ENCODE peak calls at places on chromosomes 3 and 15, in five cellular contexts. One of them, this sample, is unnamed.

GRCh38 chr3:17140670-17141505 is 256.1 kb downstream of the PLCL2 start:
- DNase-seq in RWPE2: no peak
- DNase-seq in upper lobe of left lung: no peak
- DNase-seq in GM23248: peak; percentile 58
- DNase-seq in vagina: no peak
- DNase-seq in this sample: no peak

GRCh38 chr3:149390772-149391212 is 13.3 kb upstream of the TM4SF1 start:
- DNase-seq in RWPE2: peak; percentile 66
- DNase-seq in upper lobe of left lung: no peak
- DNase-seq in GM23248: peak; percentile 65
- DNase-seq in vagina: no peak
- DNase-seq in this sample: no peak

GRCh38 chr3:127585163-127585812 is 5.2 kb downstream of the TPRA1 start:
- DNase-seq in RWPE2: no peak
- DNase-seq in upper lobe of left lung: no peak
- DNase-seq in GM23248: peak; percentile 62
- DNase-seq in vagina: no peak
- DNase-seq in this sample: no peak

GRCh38 chr3:101803152-101803782 is 24.3 kb downstream of the NXPE3 start:
- DNase-seq in RWPE2: no peak
- DNase-seq in upper lobe of left lung: peak; percentile 13
- DNase-seq in GM23248: peak; percentile 77
- DNase-seq in vagina: no peak
- DNase-seq in this sample: no peak

GRCh38 chr3:197001972-197002700 is 27.5 kb downstream of the MELTF start:
- DNase-seq in RWPE2: no peak
- DNase-seq in upper lobe of left lung: peak; percentile 89
- DNase-seq in GM23248: peak; percentile 62
- DNase-seq in vagina: no peak
- DNase-seq in this sample: no peak

GRCh38 chr3:4019509-4019908 is 220.3 kb downstream of the LRRN1 start:
- DNase-seq in RWPE2: no peak
- DNase-seq in upper lobe of left lung: no peak
- DNase-seq in GM23248: no peak
- DNase-seq in vagina: no peak
- DNase-seq in this sample: no peak

GRCh38 chr15:28025413-28025812 is 73.7 kb downstream of the OCA2 start:
- DNase-seq in RWPE2: no peak
- DNase-seq in upper lobe of left lung: no peak
- DNase-seq in GM23248: no peak
- DNase-seq in vagina: peak; percentile 58
- DNase-seq in this sample: no peak

GRCh38 chr3:94184781-94185180 is 121.9 kb downstream of the NSUN3 start:
- DNase-seq in RWPE2: no peak
- DNase-seq in upper lobe of left lung: no peak
- DNase-seq in GM23248: peak; percentile 13
- DNase-seq in vagina: no peak
- DNase-seq in this sample: no peak

GRCh38 chr3:39810647-39811161 is 1.3 kb downstream of the MYRIP start:
- DNase-seq in RWPE2: no peak
- DNase-seq in upper lobe of left lung: no peak
- DNase-seq in GM23248: no peak
- DNase-seq in vagina: no peak
- DNase-seq in this sample: no peak

GRCh38 chr15:42191610-42192346 is 16.3 kb downstream of the VPS39 start:
- DNase-seq in RWPE2: no peak
- DNase-seq in upper lobe of left lung: no peak
- DNase-seq in GM23248: no peak
- DNase-seq in vagina: no peak
- DNase-seq in this sample: no peak

GRCh38 chr3:183764854-183765731 is 60.3 kb downstream of the MAP6D1 start:
- DNase-seq in RWPE2: no peak
- DNase-seq in upper lobe of left lung: no peak
- DNase-seq in GM23248: peak; percentile 75
- DNase-seq in vagina: no peak
- DNase-seq in this sample: no peak

GRCh38 chr15:59885832-59886231 is 118.3 kb upstream of the FOXB1 start:
- DNase-seq in RWPE2: peak; percentile 95
- DNase-seq in upper lobe of left lung: no peak
- DNase-seq in GM23248: peak; percentile 19
- DNase-seq in vagina: no peak
- DNase-seq in this sample: no peak

GRCh38 chr3:124108446-124108845 is 116.5 kb upstream of the ROPN1 start:
- DNase-seq in RWPE2: no peak
- DNase-seq in upper lobe of left lung: no peak
- DNase-seq in GM23248: no peak
- DNase-seq in vagina: no peak
- DNase-seq in this sample: no peak

GRCh38 chr15:81386947-81387346 is 12.9 kb upstream of the TMC3 start:
- DNase-seq in RWPE2: no peak
- DNase-seq in upper lobe of left lung: no peak
- DNase-seq in GM23248: peak; percentile 45
- DNase-seq in vagina: no peak
- DNase-seq in this sample: no peak

GRCh38 chr15:100726426-100727190 is 124.2 kb downstream of the ASB7 start:
- DNase-seq in RWPE2: peak; percentile 70
- DNase-seq in upper lobe of left lung: no peak
- DNase-seq in GM23248: peak; percentile 44
- DNase-seq in vagina: peak; percentile 81
- DNase-seq in this sample: peak; percentile 70

GRCh38 chr15:77025471-77025901 is 30.6 kb downstream of the PSTPIP1 start:
- DNase-seq in RWPE2: peak; percentile 57
- DNase-seq in upper lobe of left lung: no peak
- DNase-seq in GM23248: no peak
- DNase-seq in vagina: no peak
- DNase-seq in this sample: peak; percentile 62

GRCh38 chr3:69250014-69250413 is 127.6 kb upstream of the LMOD3 start:
- DNase-seq in RWPE2: no peak
- DNase-seq in upper lobe of left lung: no peak
- DNase-seq in GM23248: peak; percentile 23
- DNase-seq in vagina: no peak
- DNase-seq in this sample: no peak

GRCh38 chr3:67710396-67710795 is 56.0 kb upstream of the SUCLG2 start:
- DNase-seq in RWPE2: no peak
- DNase-seq in upper lobe of left lung: no peak
- DNase-seq in GM23248: no peak
- DNase-seq in vagina: no peak
- DNase-seq in this sample: no peak

GRCh38 chr15:35491173-35491572 is 54.8 kb downstream of the DPH6 start:
- DNase-seq in RWPE2: no peak
- DNase-seq in upper lobe of left lung: no peak
- DNase-seq in GM23248: no peak
- DNase-seq in vagina: no peak
- DNase-seq in this sample: no peak

GRCh38 chr15:98609144-98609852 is 39.0 kb upstream of the IGF1R start:
- DNase-seq in RWPE2: peak; percentile 88
- DNase-seq in upper lobe of left lung: no peak
- DNase-seq in GM23248: peak; percentile 57
- DNase-seq in vagina: no peak
- DNase-seq in this sample: no peak

DNA sequence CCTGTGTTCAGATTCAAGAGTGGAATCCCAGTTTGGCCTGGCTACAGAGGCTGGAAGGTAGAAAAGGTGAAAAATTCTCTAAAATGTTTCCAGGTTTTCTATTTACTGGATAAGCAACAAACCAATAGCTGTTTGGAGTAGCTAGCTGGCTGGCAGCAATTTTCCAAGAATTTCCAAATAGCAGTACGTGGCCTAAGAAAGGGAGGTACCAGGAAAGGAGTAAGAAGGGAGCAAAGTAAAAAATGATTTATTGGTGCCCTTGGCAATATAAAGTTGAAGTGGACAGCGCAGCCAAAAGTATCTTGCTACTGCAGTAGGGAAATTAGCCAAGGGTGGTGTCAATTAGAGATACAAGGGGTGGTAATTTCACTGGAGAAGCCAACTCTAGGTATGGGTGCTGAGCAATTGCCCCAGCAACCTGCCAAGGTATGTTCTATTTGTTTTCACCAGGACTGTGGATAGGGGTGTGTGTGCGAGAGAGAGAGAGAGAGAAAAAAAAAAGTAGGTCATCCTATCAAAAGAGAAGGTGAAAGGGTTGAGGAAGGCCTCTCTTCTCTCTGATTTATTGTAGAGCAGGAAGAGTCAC is 40.8 kb upstream of the THBS1 start:
- DNase-seq in RWPE2: no peak
- DNase-seq in upper lobe of left lung: no peak
- DNase-seq in GM23248: no peak
- DNase-seq in vagina: peak; percentile 52
- DNase-seq in this sample: no peak
- H3K27ac ChIP-seq in RWPE2: no peak overlapping the region
- H3K27ac ChIP-seq in upper lobe of left lung: no peak overlapping the region
- H3K27ac ChIP-seq in GM23248: no peak overlapping the region
- H3K27ac ChIP-seq in vagina: no peak overlapping the region
- H3K27ac ChIP-seq in this sample: no peak overlapping the region

DNA sequence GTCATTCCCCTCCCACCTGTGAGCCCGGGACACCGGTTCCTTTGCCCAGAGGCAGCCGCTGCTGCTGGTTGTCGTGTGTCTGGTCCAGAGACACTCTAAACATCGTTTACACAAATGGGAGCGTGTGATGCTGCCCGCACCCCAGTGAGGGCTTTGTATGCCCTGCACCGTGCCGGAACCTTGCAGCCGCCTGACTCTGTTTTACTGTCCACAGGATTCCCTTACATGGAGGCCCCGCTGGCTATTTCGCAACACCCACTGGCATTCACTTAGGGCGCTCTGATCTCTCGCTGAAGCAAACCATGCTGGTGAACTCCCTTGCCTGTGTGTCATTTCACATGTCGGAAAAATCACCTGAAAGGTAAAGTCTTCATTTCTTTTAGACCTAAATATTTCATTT is 100.8 kb upstream of the SLC6A6 start:
- DNase-seq in RWPE2: no peak
- DNase-seq in upper lobe of left lung: no peak
- DNase-seq in GM23248: peak; percentile 83
- DNase-seq in vagina: no peak
- DNase-seq in this sample: no peak
- H3K27ac ChIP-seq in RWPE2: no peak overlapping the region
- H3K27ac ChIP-seq in upper lobe of left lung: no peak overlapping the region
- H3K27ac ChIP-seq in GM23248: peak overlapping the region; percentile 28
- H3K27ac ChIP-seq in vagina: no peak overlapping the region
- H3K27ac ChIP-seq in this sample: no peak overlapping the region

GRCh38 chr3:11000528-11000927 is 8.0 kb downstream of the SLC6A1 start:
- DNase-seq in RWPE2: no peak
- DNase-seq in upper lobe of left lung: no peak
- DNase-seq in GM23248: no peak
- DNase-seq in vagina: no peak
- DNase-seq in this sample: no peak

GRCh38 chr3:11001020-11001657 is 8.6 kb downstream of the SLC6A1 start:
- DNase-seq in RWPE2: no peak
- DNase-seq in upper lobe of left lung: no peak
- DNase-seq in GM23248: peak; percentile 13
- DNase-seq in vagina: no peak
- DNase-seq in this sample: no peak

GRCh38 chr3:10998542-10998941 is 6.0 kb downstream of the SLC6A1 start:
- DNase-seq in RWPE2: no peak
- DNase-seq in upper lobe of left lung: no peak
- DNase-seq in GM23248: no peak
- DNase-seq in vagina: no peak
- DNase-seq in this sample: no peak

GRCh38 chr3:11001658-11002021 is 9.1 kb downstream of the SLC6A1 start:
- DNase-seq in RWPE2: no peak
- DNase-seq in upper lobe of left lung: no peak
- DNase-seq in GM23248: no peak
- DNase-seq in vagina: no peak
- DNase-seq in this sample: no peak

GRCh38 chr3:10999516-10999915 is 7.0 kb downstream of the SLC6A1 start:
- DNase-seq in RWPE2: no peak
- DNase-seq in upper lobe of left lung: no peak
- DNase-seq in GM23248: no peak
- DNase-seq in vagina: no peak
- DNase-seq in this sample: no peak
- H3K27ac ChIP-seq in RWPE2: no peak overlapping the region
- H3K27ac ChIP-seq in upper lobe of left lung: no peak overlapping the region
- H3K27ac ChIP-seq in GM23248: no peak overlapping the region
- H3K27ac ChIP-seq in vagina: no peak overlapping the region
- H3K27ac ChIP-seq in this sample: no peak overlapping the region

DNA sequence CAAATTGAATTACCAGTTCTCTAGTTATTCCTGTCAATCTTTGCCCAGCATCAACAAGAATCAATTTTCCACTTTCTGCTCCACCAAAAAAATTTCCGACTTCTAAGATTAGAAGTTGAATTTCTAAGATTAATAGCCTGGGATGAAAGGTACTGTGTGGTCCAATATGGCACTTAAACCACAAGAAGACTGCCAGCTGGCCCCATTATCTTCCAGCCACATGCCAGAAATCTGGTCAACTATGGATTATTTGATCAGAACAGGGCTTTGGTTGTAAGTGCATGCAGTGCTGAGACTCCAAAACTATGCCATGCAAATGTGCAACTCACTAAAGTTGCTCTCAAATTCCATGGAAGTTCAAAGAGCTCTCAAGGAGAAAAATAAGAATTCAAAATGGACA is 64.1 kb downstream of the ST3GAL6 start:
- DNase-seq in RWPE2: no peak
- DNase-seq in upper lobe of left lung: no peak
- DNase-seq in GM23248: no peak
- DNase-seq in vagina: no peak
- DNase-seq in this sample: no peak
- H3K27ac ChIP-seq in RWPE2: no peak overlapping the region
- H3K27ac ChIP-seq in upper lobe of left lung: no peak overlapping the region
- H3K27ac ChIP-seq in GM23248: no peak overlapping the region
- H3K27ac ChIP-seq in vagina: no peak overlapping the region
- H3K27ac ChIP-seq in this sample: no peak overlapping the region

DNA sequence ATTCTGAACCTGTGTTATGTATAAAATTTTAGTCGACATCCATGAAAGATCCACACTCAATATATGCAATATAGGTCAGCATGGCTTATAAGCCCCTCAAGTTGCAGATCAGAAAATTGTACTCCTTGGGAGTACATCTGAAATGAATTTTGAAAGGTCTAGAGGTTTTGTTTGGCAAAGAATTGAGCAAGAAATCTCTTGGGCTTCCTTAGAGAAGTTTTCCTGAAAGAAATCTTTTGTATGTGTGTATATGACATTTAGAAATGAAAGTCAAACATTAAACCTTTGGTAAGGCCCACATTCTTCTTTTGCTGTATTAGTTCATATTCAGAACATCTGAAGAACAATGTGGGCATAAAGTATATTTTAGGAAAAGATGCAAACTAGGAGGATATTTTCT is 1006.6 kb downstream of the NAALADL2 start:
- DNase-seq in RWPE2: no peak
- DNase-seq in upper lobe of left lung: no peak
- DNase-seq in GM23248: no peak
- DNase-seq in vagina: no peak
- DNase-seq in this sample: no peak
- H3K27ac ChIP-seq in RWPE2: no peak overlapping the region
- H3K27ac ChIP-seq in upper lobe of left lung: no peak overlapping the region
- H3K27ac ChIP-seq in GM23248: no peak overlapping the region
- H3K27ac ChIP-seq in vagina: no peak overlapping the region
- H3K27ac ChIP-seq in this sample: no peak overlapping the region

DNA sequence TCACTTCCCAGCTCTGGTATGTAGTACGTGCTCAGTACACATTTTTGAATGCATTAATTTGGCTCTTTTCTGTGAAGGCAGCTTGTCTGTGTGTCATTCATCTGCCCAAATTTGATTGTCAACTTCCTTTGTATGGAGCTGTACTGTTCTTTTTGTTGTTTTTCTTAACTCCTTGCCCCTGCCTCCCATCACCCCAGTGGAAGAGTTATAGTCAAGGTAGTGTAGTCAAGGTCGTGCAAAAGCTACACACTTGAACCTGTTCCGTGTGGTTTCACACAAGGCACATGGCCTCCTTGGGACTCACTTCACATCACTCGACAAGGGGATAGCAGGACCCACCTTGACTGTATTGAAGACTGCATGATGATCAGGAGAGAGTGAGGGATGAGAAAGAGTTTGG is 37.6 kb downstream of the SMAD3 start:
- DNase-seq in RWPE2: no peak
- DNase-seq in upper lobe of left lung: no peak
- DNase-seq in GM23248: no peak
- DNase-seq in vagina: no peak
- DNase-seq in this sample: no peak
- H3K27ac ChIP-seq in RWPE2: peak overlapping the region; percentile 100
- H3K27ac ChIP-seq in upper lobe of left lung: no peak overlapping the region
- H3K27ac ChIP-seq in GM23248: no peak overlapping the region
- H3K27ac ChIP-seq in vagina: peak overlapping the region; percentile 90
- H3K27ac ChIP-seq in this sample: no peak overlapping the region